ENCODE peak calls at places on chromosomes 2 and 18, in eight cellular contexts. B is OCI-LY7, A is HL-60, G is heart right ventricle, R is PC-9, J is A549, C is upper lobe of right lung, F is Peyer's patch. K is an unnamed sample.
A peak's percentile ranks its signal among the peaks of the same experiment; 100 is the strongest.

GRCh38 chr18:24138281-24138883 is 480 bp upstream of the CABYR start:
- DNase-seq in J (no peak), R (no peak), C (no peak), G (no peak), A (peak; percentile 19), B (no peak), F (no peak), K (no peak)

GRCh38 chr18:80196528-80197320 is 50.6 kb downstream of the PARD6G start:
- DNase-seq in C (no peak), J (no peak), F (no peak), A (no peak), B (no peak), R (no peak), G (no peak), K (no peak)

GRCh38 chr2:232111551-232111950 is 150.0 kb downstream of the DIS3L2 start:
- DNase-seq in B (no peak), F (no peak), A (no peak), C (no peak), J (no peak), G (no peak), R (no peak), K (no peak)

GRCh38 chr18:6624271-6624670 is 105.2 kb upstream of the ARHGAP28 start:
- DNase-seq in R (no peak), C (no peak), B (no peak), G (no peak), F (no peak), A (no peak), J (no peak), K (no peak)

GRCh38 chr2:59888015-59888414 is 665.4 kb downstream of the BCL11A start:
- DNase-seq in C (no peak), B (peak; percentile 85), A (no peak), J (no peak), R (no peak), G (no peak), F (peak; percentile 61), K (no peak)

GRCh38 chr18:67516432-67517223 is at the start of gene DSEL:
- DNase-seq in G (peak; percentile 99), A (peak; percentile 97), F (peak; percentile 90), B (peak; percentile 76), R (peak; percentile 74), J (peak; percentile 89), C (peak; percentile 99), K (peak; percentile 100)

GRCh38 chr2:83224591-83224990 is 1234.5 kb downstream of the SUCLG1 start:
- DNase-seq in F (no peak), G (no peak), B (no peak), A (no peak), J (no peak), C (no peak), R (no peak), K (no peak)

GRCh38 chr2:120904825-120905224 is 169.2 kb downstream of the GLI2 start:
- DNase-seq in B (no peak), C (no peak), R (no peak), J (no peak), G (no peak), A (no peak), F (no peak), K (no peak)

GRCh38 chr2:110980613-110981062 is 140.1 kb upstream of the BCL2L11 start:
- DNase-seq in A (no peak), C (no peak), R (no peak), J (no peak), G (no peak), F (no peak), B (no peak), K (no peak)

GRCh38 chr2:96271995-96272394 is 6.0 kb downstream of the CIAO1 start:
- DNase-seq in J (peak; percentile 26), B (no peak), C (no peak), A (no peak), G (no peak), R (no peak), F (no peak), K (no peak)

GRCh38 chr2:223113161-223113560 is 61.2 kb downstream of the KCNE4 start:
- DNase-seq in B (no peak), C (no peak), G (no peak), A (no peak), F (no peak), R (no peak), J (no peak), K (no peak)

GRCh38 chr2:109081374-109081773 is 47.6 kb upstream of the SH3RF3 start:
- DNase-seq in J (no peak), C (no peak), R (no peak), G (no peak), B (no peak), A (no peak), F (no peak), K (no peak)

GRCh38 chr2:68250196-68250595 is 2.1 kb downstream of the PPP3R1 start:
- DNase-seq in B (peak; percentile 5), A (peak; percentile 31), R (no peak), C (no peak), G (no peak), J (no peak), F (peak; percentile 25), K (no peak)

GRCh38 chr2:67626656-67627055 is 229.5 kb downstream of the ETAA1 start:
- DNase-seq in A (no peak), B (no peak), F (no peak), C (no peak), G (no peak), J (no peak), R (no peak), K (no peak)

GRCh38 chr2:178482437-178482836 is 2.2 kb downstream of the PLEKHA3 start:
- DNase-seq in A (no peak), F (no peak), B (peak; percentile 32), G (no peak), J (no peak), C (no peak), R (no peak), K (no peak)

DNA sequence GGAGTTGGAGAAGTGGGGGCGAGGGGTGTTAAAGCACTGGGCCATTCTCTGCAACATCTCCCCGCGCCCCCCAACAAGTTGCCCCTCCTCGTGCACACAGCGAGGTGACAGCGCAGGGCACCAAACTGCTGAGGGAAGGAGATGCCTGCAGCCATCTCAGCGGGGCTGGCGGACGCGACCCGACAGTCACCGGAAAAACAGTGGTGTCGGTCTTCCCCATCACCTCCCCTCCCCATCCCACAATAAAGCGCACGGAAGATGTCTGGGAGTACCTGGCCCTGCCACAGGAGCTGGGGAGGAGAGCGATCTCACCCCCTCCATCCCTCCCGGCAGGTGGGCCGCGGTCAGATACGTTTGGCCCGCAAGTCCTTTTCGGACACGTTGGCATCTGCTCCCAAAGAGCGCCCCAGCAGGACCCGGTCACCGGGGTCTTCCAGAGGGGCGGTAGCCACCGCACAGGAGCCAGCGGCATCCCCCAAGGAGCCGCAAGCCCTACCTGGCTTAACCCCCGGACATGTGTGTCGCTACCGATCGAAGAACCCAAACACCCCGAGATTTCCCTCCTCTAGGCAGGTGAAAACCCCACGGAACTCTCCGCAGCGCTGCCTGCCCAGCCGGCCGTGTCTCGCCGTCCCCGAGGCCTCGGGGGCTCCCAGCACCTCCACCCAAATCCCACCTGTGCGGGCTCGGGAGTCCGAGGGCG is 798 bp downstream of the ATP8B1 start:
- DNase-seq in F (no peak), C (no peak), A (no peak), R (no peak), J (no peak), G (no peak), B (no peak), K (no peak)
- H3K27ac ChIP-seq in F (peak overlapping the region; percentile 52), C (peak overlapping the region; percentile 90), A (no peak overlapping the region), R (peak overlapping the region; percentile 69), J (peak overlapping the region; percentile 93), G (peak overlapping the region; percentile 97), B (no peak overlapping the region), K (peak overlapping the region; percentile 19)

GRCh38 chr2:88626171-88627054 is 851 bp downstream of the EIF2AK3 start:
- DNase-seq in R (no peak), A (no peak), F (peak; percentile 40), G (peak; percentile 43), B (peak; percentile 68), J (peak; percentile 9), C (peak; percentile 78), K (no peak)

GRCh38 chr2:88621432-88621831 is 5.8 kb downstream of the EIF2AK3 start:
- DNase-seq in B (no peak), A (no peak), J (no peak), F (no peak), C (no peak), R (no peak), G (no peak), K (no peak)

GRCh38 chr2:88622307-88622706 is 5.0 kb downstream of the EIF2AK3 start:
- DNase-seq in F (no peak), B (no peak), C (no peak), R (no peak), J (no peak), A (no peak), G (no peak), K (no peak)

GRCh38 chr2:88627055-88627855 is at the start of gene EIF2AK3:
- DNase-seq in F (peak; percentile 96), A (peak; percentile 99), R (peak; percentile 100), B (peak; percentile 100), C (peak; percentile 99), G (peak; percentile 98), J (peak; percentile 100), K (peak; percentile 100)

GRCh38 chr2:88624477-88624876 is 2.8 kb downstream of the EIF2AK3 start:
- DNase-seq in F (no peak), C (no peak), B (no peak), J (no peak), A (no peak), R (no peak), G (no peak), K (no peak)
- H3K4me3 ChIP-seq in F (no peak overlapping the region), C (no peak overlapping the region), B (peak overlapping the region; percentile 96), J (no peak overlapping the region), A (no peak overlapping the region), R (no peak overlapping the region), G (no peak overlapping the region), K (no peak overlapping the region)

DNA sequence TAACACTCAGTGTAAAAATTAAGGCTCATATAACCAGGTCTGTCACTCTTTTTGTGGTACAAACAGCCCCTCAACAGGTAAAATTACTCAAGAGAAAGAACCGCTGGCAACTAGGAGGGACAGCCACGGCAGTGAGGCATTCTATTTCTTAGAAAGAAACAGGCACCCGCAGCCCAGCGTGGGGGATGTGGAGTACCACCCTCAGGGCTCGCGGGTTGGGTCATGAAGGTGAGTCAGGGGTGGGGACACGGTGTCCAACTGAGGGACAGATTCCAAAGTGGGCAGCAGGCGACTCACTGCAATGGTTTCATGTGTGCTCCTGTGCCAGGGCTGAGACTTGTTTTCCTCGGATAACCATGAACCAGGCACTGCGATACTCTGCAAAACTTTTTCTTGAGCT is 129.4 kb downstream of the DTNB start:
- DNase-seq in R (no peak), G (no peak), A (no peak), F (no peak), J (no peak), C (no peak), B (no peak), K (no peak)
- H3K27ac ChIP-seq in R (no peak overlapping the region), G (no peak overlapping the region), A (no peak overlapping the region), F (no peak overlapping the region), J (no peak overlapping the region), C (no peak overlapping the region), B (no peak overlapping the region), K (no peak overlapping the region)

GRCh38 chr2:11109002-11109401 is 46.3 kb upstream of the SLC66A3 start:
- DNase-seq in F (no peak), C (no peak), R (no peak), A (no peak), J (no peak), G (no peak), B (no peak), K (no peak)

GRCh38 chr2:11117776-11118175 is 37.5 kb upstream of the SLC66A3 start:
- DNase-seq in B (no peak), F (no peak), R (no peak), G (no peak), C (no peak), J (no peak), A (no peak), K (no peak)

GRCh38 chr2:11112870-11113428 is 42.3 kb upstream of the SLC66A3 start:
- DNase-seq in R (no peak), A (no peak), C (peak; percentile 2), B (no peak), G (no peak), F (no peak), J (no peak), K (no peak)

GRCh38 chr2:11111811-11112425 is 43.3 kb upstream of the SLC66A3 start:
- DNase-seq in B (no peak), A (no peak), G (no peak), R (no peak), J (no peak), F (no peak), C (peak; percentile 21), K (no peak)
- H3K4me3 ChIP-seq in B (no peak overlapping the region), A (no peak overlapping the region), G (no peak overlapping the region), R (no peak overlapping the region), J (no peak overlapping the region), F (no peak overlapping the region), C (no peak overlapping the region), K (no peak overlapping the region)